ENCODE peak calls at places on chromosomes 16 and 17, in four cellular contexts. F is RCC 7860, J is thyroid gland, U is neuronal stem cell. W is an unnamed sample.
A peak's percentile ranks its signal among the peaks of the same experiment; 100 is the strongest.

GRCh38 chr16:57115504-57116182 is 23.3 kb downstream of the CPNE2 start:
- DNase-seq in F (no peak), J (peak; percentile 78), U (peak; percentile 59), W (peak; percentile 72)

GRCh38 chr16:53509906-53510703 is 7.1 kb upstream of the AKTIP start:
- DNase-seq in F (peak; percentile 45), J (peak; percentile 56), U (peak; percentile 69), W (peak; percentile 73)

GRCh38 chr17:51585514-51586104 is 325.3 kb downstream of the UTP18 start:
- DNase-seq in F (no peak), J (peak; percentile 49), U (peak; percentile 18), W (peak; percentile 62)

GRCh38 chr16:3509470-3509928 is 8.7 kb downstream of the CLUAP1 start:
- DNase-seq in F (no peak), J (no peak), U (no peak), W (no peak)

GRCh38 chr16:87178977-87179376 is 138.2 kb downstream of the C16orf95 start:
- DNase-seq in F (peak; percentile 77), J (peak; percentile 17), U (no peak), W (no peak)

GRCh38 chr16:2079991-2080390 is 32.2 kb downstream of the TSC2 start:
- DNase-seq in F (no peak), J (no peak), U (no peak), W (no peak)

GRCh38 chr16:47431960-47432359 is 28.9 kb downstream of the ITFG1 start:
- DNase-seq in F (no peak), J (no peak), U (no peak), W (no peak)

GRCh38 chr16:53839150-53839549 is 135.2 kb downstream of the FTO start:
- DNase-seq in F (no peak), J (no peak), U (no peak), W (no peak)

GRCh38 chr16:11208916-11209665 is 46.9 kb downstream of the SOCS1 start:
- DNase-seq in F (peak; percentile 36), J (no peak), U (no peak), W (no peak)

GRCh38 chr16:67481561-67482259 is 753 bp upstream of the ATP6V0D1 start:
- DNase-seq in F (no peak), J (peak; percentile 64), U (no peak), W (no peak)

GRCh38 chr17:26792486-26792885 is 501.4 kb upstream of the WSB1 start:
- DNase-seq in F (no peak), J (no peak), U (peak; percentile 73), W (no peak)

GRCh38 chr16:74999683-75000480 is 1.1 kb downstream of the ZNRF1 start:
- DNase-seq in F (no peak), J (peak; percentile 71), U (no peak), W (peak; percentile 50)

GRCh38 chr16:53216798-53217197 is 162.0 kb downstream of the CHD9 start:
- DNase-seq in F (no peak), J (no peak), U (no peak), W (no peak)

GRCh38 chr17:47615766-47616424 is 33.8 kb upstream of the KPNB1 start:
- DNase-seq in F (peak; percentile 58), J (no peak), U (peak; percentile 49), W (peak; percentile 50)

GRCh38 chr17:61333151-61333550 is 66.5 kb upstream of the TBX2 start:
- DNase-seq in F (no peak), J (no peak), U (no peak), W (no peak)

GRCh38 chr16:66460703-66461102 is 33.6 kb downstream of the BEAN1 start:
- DNase-seq in F (no peak), J (no peak), U (no peak), W (no peak)

GRCh38 chr17:58417300-58418092 is at the start of gene RNF43:
- DNase-seq in F (peak; percentile 64), J (peak; percentile 99), U (peak; percentile 81), W (peak; percentile 94)

W was measured in cerebellum.